ENCODE peak calls at places on chromosomes 1 and 21, in seven cellular contexts. One of them, this sample, is unnamed.

GRCh38 chr1:223188618-223189356 is 45.7 kb upstream of the TLR5 start:
- DNase-seq in HCT116: no peak
- DNase-seq in HepG2: no peak
- DNase-seq in H1: no peak
- DNase-seq in K562: no peak
- DNase-seq in SK-N-SH: no peak
- DNase-seq in GM12878: no peak
- DNase-seq in this sample: no peak

GRCh38 chr1:206658264-206658980 is 23.1 kb downstream of the DYRK3 start:
- DNase-seq in SK-N-SH: peak; percentile 70
- DNase-seq in K562: peak; percentile 92
- DNase-seq in HCT116: peak; percentile 12
- DNase-seq in GM12878: no peak
- DNase-seq in HepG2: no peak
- DNase-seq in H1: peak; percentile 93
- DNase-seq in this sample: no peak

GRCh38 chr1:36769886-36770830 is 264.2 kb downstream of the GRIK3 start:
- DNase-seq in H1: no peak
- DNase-seq in HCT116: no peak
- DNase-seq in SK-N-SH: no peak
- DNase-seq in HepG2: no peak
- DNase-seq in K562: no peak
- DNase-seq in GM12878: no peak
- DNase-seq in this sample: no peak

GRCh38 chr1:59814901-59815825 is at the start of gene HOOK1:
- DNase-seq in H1: peak; percentile 86
- DNase-seq in SK-N-SH: no peak
- DNase-seq in K562: no peak
- DNase-seq in GM12878: no peak
- DNase-seq in HepG2: no peak
- DNase-seq in HCT116: no peak
- DNase-seq in this sample: peak; percentile 18

GRCh38 chr1:43256675-43257570 is 12.9 kb upstream of the TMEM125 start:
- DNase-seq in K562: no peak
- DNase-seq in H1: no peak
- DNase-seq in GM12878: no peak
- DNase-seq in HCT116: no peak
- DNase-seq in HepG2: no peak
- DNase-seq in SK-N-SH: no peak
- DNase-seq in this sample: no peak

GRCh38 chr21:45364464-45365185 is 40.3 kb upstream of the COL18A1 start:
- DNase-seq in H1: no peak
- DNase-seq in GM12878: no peak
- DNase-seq in K562: no peak
- DNase-seq in HCT116: no peak
- DNase-seq in HepG2: no peak
- DNase-seq in SK-N-SH: no peak
- DNase-seq in this sample: no peak

GRCh38 chr1:64228181-64228957 is 24.9 kb downstream of the UBE2U start:
- DNase-seq in SK-N-SH: no peak
- DNase-seq in HepG2: no peak
- DNase-seq in H1: no peak
- DNase-seq in HCT116: no peak
- DNase-seq in K562: no peak
- DNase-seq in GM12878: no peak
- DNase-seq in this sample: no peak

GRCh38 chr1:39098569-39099250 is 72.6 kb downstream of the NDUFS5 start:
- DNase-seq in HCT116: peak; percentile 95
- DNase-seq in H1: peak; percentile 75
- DNase-seq in K562: peak; percentile 83
- DNase-seq in HepG2: peak; percentile 65
- DNase-seq in SK-N-SH: peak; percentile 89
- DNase-seq in GM12878: no peak
- DNase-seq in this sample: peak; percentile 60

GRCh38 chr1:53498555-53499142 is 39.5 kb downstream of the DMRTB1 start:
- DNase-seq in GM12878: no peak
- DNase-seq in K562: no peak
- DNase-seq in H1: no peak
- DNase-seq in HepG2: no peak
- DNase-seq in HCT116: no peak
- DNase-seq in SK-N-SH: no peak
- DNase-seq in this sample: no peak

GRCh38 chr1:1429671-1430073 is 5.8 kb upstream of the VWA1 start:
- DNase-seq in K562: no peak
- DNase-seq in HepG2: peak; percentile 71
- DNase-seq in GM12878: no peak
- DNase-seq in H1: no peak
- DNase-seq in HCT116: no peak
- DNase-seq in SK-N-SH: no peak
- DNase-seq in this sample: no peak

GRCh38 chr21:41641821-41642368 is 125.0 kb downstream of the RIPK4 start:
- DNase-seq in GM12878: no peak
- DNase-seq in SK-N-SH: no peak
- DNase-seq in H1: no peak
- DNase-seq in HCT116: no peak
- DNase-seq in K562: no peak
- DNase-seq in HepG2: peak; percentile 41
- DNase-seq in this sample: no peak

GRCh38 chr1:1157914-1158710 is 15.6 kb upstream of the TTLL10 start:
- DNase-seq in GM12878: no peak
- DNase-seq in HCT116: no peak
- DNase-seq in SK-N-SH: no peak
- DNase-seq in H1: no peak
- DNase-seq in HepG2: peak; percentile 66
- DNase-seq in K562: peak; percentile 84
- DNase-seq in this sample: peak; percentile 44

GRCh38 chr1:31479801-31480200 is 66.8 kb downstream of the SERINC2 start:
- DNase-seq in SK-N-SH: no peak
- DNase-seq in K562: no peak
- DNase-seq in GM12878: no peak
- DNase-seq in H1: no peak
- DNase-seq in HepG2: no peak
- DNase-seq in HCT116: no peak
- DNase-seq in this sample: no peak

GRCh38 chr1:85168884-85169283 is 31.9 kb downstream of the SYDE2 start:
- DNase-seq in HCT116: no peak
- DNase-seq in HepG2: no peak
- DNase-seq in GM12878: no peak
- DNase-seq in H1: no peak
- DNase-seq in K562: no peak
- DNase-seq in SK-N-SH: no peak
- DNase-seq in this sample: no peak

GRCh38 chr1:84103197-84103992 is 40.7 kb upstream of the PRKACB start:
- DNase-seq in HCT116: peak; percentile 51
- DNase-seq in GM12878: no peak
- DNase-seq in H1: no peak
- DNase-seq in HepG2: peak; percentile 37
- DNase-seq in K562: peak; percentile 75
- DNase-seq in SK-N-SH: no peak
- DNase-seq in this sample: no peak

GRCh38 chr1:214124915-214125314 is 137.1 kb downstream of the PROX1 start:
- DNase-seq in K562: no peak
- DNase-seq in SK-N-SH: no peak
- DNase-seq in H1: no peak
- DNase-seq in GM12878: no peak
- DNase-seq in HepG2: peak; percentile 40
- DNase-seq in HCT116: no peak
- DNase-seq in this sample: no peak

GRCh38 chr1:243713470-243714186 is 136.4 kb downstream of the AKT3 start:
- DNase-seq in HCT116: no peak
- DNase-seq in GM12878: no peak
- DNase-seq in SK-N-SH: peak; percentile 36
- DNase-seq in K562: no peak
- DNase-seq in H1: no peak
- DNase-seq in HepG2: no peak
- DNase-seq in this sample: no peak

GRCh38 chr1:206982216-206982615 is 12.0 kb upstream of the FCAMR start:
- DNase-seq in H1: peak; percentile 65
- DNase-seq in K562: peak; percentile 68
- DNase-seq in SK-N-SH: peak; percentile 58
- DNase-seq in HepG2: peak; percentile 56
- DNase-seq in GM12878: no peak
- DNase-seq in HCT116: peak; percentile 27
- DNase-seq in this sample: peak; percentile 61

GRCh38 chr1:46132529-46133180 is at the start of gene PIK3R3:
- DNase-seq in HepG2: peak; percentile 91
- DNase-seq in GM12878: peak; percentile 92
- DNase-seq in H1: peak; percentile 93
- DNase-seq in K562: peak; percentile 99
- DNase-seq in HCT116: peak; percentile 96
- DNase-seq in SK-N-SH: peak; percentile 94
- DNase-seq in this sample: peak; percentile 83

DNA sequence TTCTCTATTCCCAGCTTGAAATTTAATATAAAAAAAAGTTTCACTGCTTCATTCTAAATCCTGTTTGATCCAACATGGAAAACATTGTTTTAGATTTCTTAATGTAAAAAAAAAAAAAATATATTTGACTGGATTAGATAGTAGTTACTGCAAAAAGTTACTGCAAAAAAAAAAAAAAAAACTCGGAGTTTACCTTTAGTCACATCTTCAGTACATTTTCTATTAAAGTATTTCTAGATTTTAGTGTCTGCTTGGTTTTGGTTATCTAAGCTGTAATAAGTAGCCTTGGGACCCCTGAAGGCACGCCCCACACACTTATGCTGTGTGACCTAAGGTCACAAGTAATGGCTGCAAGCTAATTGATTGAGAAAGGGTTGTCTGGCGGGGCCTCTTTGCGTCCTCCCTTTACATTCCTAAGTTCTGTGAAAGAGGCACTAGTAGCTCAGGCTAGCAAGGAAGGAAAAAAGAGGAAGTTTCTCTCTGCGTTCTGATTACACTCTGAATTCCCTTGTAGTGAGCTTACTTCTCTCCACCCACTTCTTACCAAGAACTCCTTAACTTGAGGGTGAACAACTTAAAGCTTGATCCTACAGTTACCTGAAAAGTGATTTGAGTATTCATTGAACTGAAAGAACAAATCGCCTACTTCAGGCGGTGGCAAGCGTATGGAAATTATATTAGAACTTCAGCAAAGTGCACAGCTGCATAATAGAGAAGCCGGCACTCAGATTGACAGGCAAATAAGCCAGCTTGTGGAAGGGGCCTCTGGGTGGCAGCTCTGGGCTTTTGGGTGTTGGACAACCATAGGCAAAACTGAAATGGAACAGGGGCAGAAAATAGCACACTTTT is 464.2 kb downstream of the USP25 start:
- DNase-seq in HCT116: no peak
- DNase-seq in K562: no peak
- DNase-seq in GM12878: no peak
- DNase-seq in H1: no peak
- DNase-seq in SK-N-SH: no peak
- DNase-seq in HepG2: no peak
- DNase-seq in this sample: peak; percentile 4
- TF ChIP-seq JUND in HCT116: no peak
- TF ChIP-seq JUND in K562: no peak
- TF ChIP-seq JUND in GM12878: no peak
- TF ChIP-seq JUND in H1: no peak
- TF ChIP-seq JUND in SK-N-SH: no peak
- TF ChIP-seq JUND in HepG2: no peak
- TF ChIP-seq JUND in this sample: no peak

DNA sequence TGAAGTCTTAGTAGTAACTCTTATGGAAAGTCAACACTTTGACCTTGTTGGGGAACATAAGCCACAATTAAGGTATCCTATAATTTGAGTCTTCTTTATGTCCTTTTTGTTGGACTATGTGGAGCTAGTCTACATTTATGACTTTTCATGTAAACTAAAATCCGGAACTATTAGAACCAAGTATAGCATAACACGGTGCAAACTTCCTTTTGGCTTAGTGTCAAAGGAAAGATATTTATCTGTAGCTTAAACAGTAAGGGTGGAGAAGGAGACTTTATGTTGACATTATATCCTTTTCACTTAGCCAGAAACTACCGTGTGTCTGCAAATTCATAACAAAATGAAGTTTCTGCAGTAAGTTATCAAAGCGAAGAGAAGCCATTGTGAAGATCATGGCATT is 7.3 kb downstream of the UAP1 start:
- DNase-seq in GM12878: no peak
- DNase-seq in HCT116: no peak
- DNase-seq in SK-N-SH: no peak
- DNase-seq in H1: no peak
- DNase-seq in K562: no peak
- DNase-seq in HepG2: no peak
- DNase-seq in this sample: no peak
- TF ChIP-seq JUND in GM12878: no peak
- TF ChIP-seq JUND in HCT116: no peak
- TF ChIP-seq JUND in SK-N-SH: no peak
- TF ChIP-seq JUND in H1: no peak
- TF ChIP-seq JUND in K562: no peak
- TF ChIP-seq JUND in HepG2: no peak
- TF ChIP-seq JUND in this sample: no peak

GRCh38 chr1:230387296-230387695 is 38.8 kb downstream of the PGBD5 start:
- DNase-seq in HCT116: no peak
- DNase-seq in K562: no peak
- DNase-seq in SK-N-SH: no peak
- DNase-seq in HepG2: no peak
- DNase-seq in GM12878: no peak
- DNase-seq in H1: no peak
- DNase-seq in this sample: no peak

GRCh38 chr1:230386863-230387262 is 39.3 kb downstream of the PGBD5 start:
- DNase-seq in H1: no peak
- DNase-seq in HepG2: no peak
- DNase-seq in K562: no peak
- DNase-seq in HCT116: no peak
- DNase-seq in GM12878: no peak
- DNase-seq in SK-N-SH: no peak
- DNase-seq in this sample: no peak

GRCh38 chr1:230385173-230385480 is 41.0 kb downstream of the PGBD5 start:
- DNase-seq in SK-N-SH: no peak
- DNase-seq in H1: no peak
- DNase-seq in GM12878: no peak
- DNase-seq in HCT116: no peak
- DNase-seq in K562: no peak
- DNase-seq in HepG2: no peak
- DNase-seq in this sample: no peak

GRCh38 chr1:230384380-230385172 is 41.6 kb downstream of the PGBD5 start:
- DNase-seq in K562: no peak
- DNase-seq in H1: no peak
- DNase-seq in GM12878: no peak
- DNase-seq in HepG2: no peak
- DNase-seq in HCT116: no peak
- DNase-seq in SK-N-SH: no peak
- DNase-seq in this sample: no peak

GRCh38 chr1:230385930-230386329 is 40.2 kb downstream of the PGBD5 start:
- DNase-seq in K562: no peak
- DNase-seq in HepG2: no peak
- DNase-seq in SK-N-SH: no peak
- DNase-seq in GM12878: no peak
- DNase-seq in HCT116: no peak
- DNase-seq in H1: no peak
- DNase-seq in this sample: no peak
- TF ChIP-seq JUND in K562: no peak
- TF ChIP-seq JUND in HepG2: no peak
- TF ChIP-seq JUND in SK-N-SH: no peak
- TF ChIP-seq JUND in GM12878: no peak
- TF ChIP-seq JUND in HCT116: no peak
- TF ChIP-seq JUND in H1: no peak
- TF ChIP-seq JUND in this sample: no peak

DNA sequence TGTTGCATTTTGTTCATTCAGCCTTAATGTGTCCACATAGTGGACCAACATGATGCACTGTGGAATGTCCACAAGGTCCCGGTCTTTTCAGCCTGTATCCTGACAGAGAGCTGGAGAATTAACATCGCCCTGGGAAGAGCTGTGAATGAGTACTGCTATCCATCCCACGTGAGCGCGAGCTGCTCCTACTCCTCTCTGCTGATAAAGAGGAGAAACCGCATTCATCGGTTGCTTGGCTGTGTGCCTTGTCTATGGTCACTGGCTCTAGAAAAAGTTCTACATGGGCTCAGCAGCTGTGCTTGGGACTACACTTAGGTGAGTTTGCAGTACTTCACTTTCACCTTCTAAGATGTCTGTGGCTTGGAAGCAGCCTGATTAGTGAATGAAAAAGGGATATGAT is 31.1 kb upstream of the IGSF5 start:
- DNase-seq in HepG2: no peak
- DNase-seq in GM12878: no peak
- DNase-seq in HCT116: no peak
- DNase-seq in H1: no peak
- DNase-seq in SK-N-SH: no peak
- DNase-seq in K562: no peak
- DNase-seq in this sample: no peak
- TF ChIP-seq JUND in HepG2: no peak
- TF ChIP-seq JUND in GM12878: no peak
- TF ChIP-seq JUND in HCT116: no peak
- TF ChIP-seq JUND in H1: no peak
- TF ChIP-seq JUND in SK-N-SH: no peak
- TF ChIP-seq JUND in K562: no peak
- TF ChIP-seq JUND in this sample: no peak